ENCODE peak calls at places on chromosome 17, in four cellular contexts. One of them, this sample, is unnamed.
A peak's percentile ranks its signal among the peaks of the same experiment; 100 is the strongest.

GRCh38 chr17:76881966-76882365 is 13.8 kb downstream of the MGAT5B start:
- DNase-seq in GM23248: no peak
- DNase-seq in Karpas-422: no peak
- DNase-seq in HCT116: no peak
- DNase-seq in this sample: no peak

GRCh38 chr17:63276821-63277220 is 169.3 kb downstream of the CYB561 start:
- DNase-seq in GM23248: no peak
- DNase-seq in Karpas-422: no peak
- DNase-seq in HCT116: no peak
- DNase-seq in this sample: no peak

GRCh38 chr17:41599680-41600079 is 12.9 kb downstream of the KRT16 start:
- DNase-seq in GM23248: no peak
- DNase-seq in Karpas-422: no peak
- DNase-seq in HCT116: no peak
- DNase-seq in this sample: no peak

GRCh38 chr17:70947636-70948565 is 778.6 kb downstream of the KCNJ2 start:
- DNase-seq in GM23248: no peak
- DNase-seq in Karpas-422: no peak
- DNase-seq in HCT116: no peak
- DNase-seq in this sample: no peak

GRCh38 chr17:81295031-81295677 is at the start of gene SLC38A10:
- DNase-seq in GM23248: peak; percentile 95
- DNase-seq in Karpas-422: peak; percentile 96
- DNase-seq in HCT116: peak; percentile 73
- DNase-seq in this sample: peak; percentile 93

GRCh38 chr17:74513987-74514631 is 17.2 kb downstream of the CD300LB start:
- DNase-seq in GM23248: peak; percentile 80
- DNase-seq in Karpas-422: peak; percentile 74
- DNase-seq in HCT116: peak; percentile 88
- DNase-seq in this sample: no peak

GRCh38 chr17:76612977-76613851 is 27.6 kb upstream of the ST6GALNAC2 start:
- DNase-seq in GM23248: no peak
- DNase-seq in Karpas-422: peak; percentile 75
- DNase-seq in HCT116: peak; percentile 99
- DNase-seq in this sample: peak; percentile 95

GRCh38 chr17:2815781-2816185 is 19.5 kb downstream of the RAP1GAP2 start:
- DNase-seq in GM23248: no peak
- DNase-seq in Karpas-422: no peak
- DNase-seq in HCT116: no peak
- DNase-seq in this sample: no peak

GRCh38 chr17:65359016-65359415 is 202.4 kb downstream of the AXIN2 start:
- DNase-seq in GM23248: peak; percentile 92
- DNase-seq in Karpas-422: no peak
- DNase-seq in HCT116: peak; percentile 56
- DNase-seq in this sample: peak; percentile 81

GRCh38 chr17:20026960-20027359 is 17.8 kb downstream of the SPECC1 start:
- DNase-seq in GM23248: no peak
- DNase-seq in Karpas-422: no peak
- DNase-seq in HCT116: no peak
- DNase-seq in this sample: no peak

GRCh38 chr17:58096892-58097291 is 13.7 kb downstream of the DYNLL2 start:
- DNase-seq in GM23248: no peak
- DNase-seq in Karpas-422: no peak
- DNase-seq in HCT116: no peak
- DNase-seq in this sample: peak; percentile 35

GRCh38 chr17:43832168-43832975 is 574 bp downstream of the MPP3 start:
- DNase-seq in GM23248: peak; percentile 91
- DNase-seq in Karpas-422: no peak
- DNase-seq in HCT116: no peak
- DNase-seq in this sample: peak; percentile 75

GRCh38 chr17:19290047-19290705 is 53.0 kb downstream of the EPN2 start:
- DNase-seq in GM23248: no peak
- DNase-seq in Karpas-422: no peak
- DNase-seq in HCT116: no peak
- DNase-seq in this sample: no peak

GRCh38 chr17:67246648-67247415 is 1.8 kb upstream of the HELZ start:
- DNase-seq in GM23248: peak; percentile 36
- DNase-seq in Karpas-422: no peak
- DNase-seq in HCT116: peak; percentile 91
- DNase-seq in this sample: peak; percentile 83

GRCh38 chr17:71628306-71628705 is 492.5 kb upstream of the SOX9 start:
- DNase-seq in GM23248: peak; percentile 29
- DNase-seq in Karpas-422: no peak
- DNase-seq in HCT116: no peak
- DNase-seq in this sample: no peak

GRCh38 chr17:50110591-50111349 is 15.6 kb downstream of the PDK2 start:
- DNase-seq in GM23248: no peak
- DNase-seq in Karpas-422: no peak
- DNase-seq in HCT116: no peak
- DNase-seq in this sample: no peak

GRCh38 chr17:50114401-50114800 is 15.6 kb downstream of the SAMD14 start:
- DNase-seq in GM23248: no peak
- DNase-seq in Karpas-422: no peak
- DNase-seq in HCT116: no peak
- DNase-seq in this sample: no peak

GRCh38 chr17:50111687-50112655 is 16.8 kb downstream of the PDK2 start:
- DNase-seq in GM23248: no peak
- DNase-seq in Karpas-422: no peak
- DNase-seq in HCT116: no peak
- DNase-seq in this sample: no peak

GRCh38 chr17:50113624-50114320 is 16.2 kb downstream of the SAMD14 start:
- DNase-seq in GM23248: no peak
- DNase-seq in Karpas-422: no peak
- DNase-seq in HCT116: no peak
- DNase-seq in this sample: no peak

DNA sequence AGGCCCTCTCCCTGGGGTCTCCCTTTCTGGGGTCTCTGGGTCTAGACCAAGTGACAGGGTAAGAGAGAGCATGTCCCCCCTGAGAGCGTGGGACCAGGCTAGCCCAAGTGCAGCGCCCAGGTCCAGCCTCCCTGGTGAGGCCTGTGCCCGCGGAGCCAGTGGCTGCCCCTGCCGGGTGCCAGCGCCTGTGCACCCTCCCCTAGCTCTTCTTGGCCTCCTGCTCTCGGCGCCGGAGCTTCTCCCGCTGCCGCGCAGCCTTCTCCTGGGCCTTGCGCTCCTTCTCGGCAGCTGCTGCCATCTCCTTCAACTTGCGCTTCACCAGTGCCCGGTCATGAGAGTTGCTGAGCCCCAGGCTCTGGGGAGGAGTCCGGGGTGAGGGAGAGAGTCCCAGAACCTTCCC is 17.3 kb downstream of the SAMD14 start:
- DNase-seq in GM23248: no peak
- DNase-seq in Karpas-422: no peak
- DNase-seq in HCT116: no peak
- DNase-seq in this sample: no peak
- H3K9me2 ChIP-seq in GM23248: no peaks in the 10 kb centered on the region
- H3K9me2 ChIP-seq in Karpas-422: no peaks in the 10 kb centered on the region
- H3K9me2 ChIP-seq in HCT116: no peaks in the 10 kb centered on the region
- H3K9me2 ChIP-seq in this sample: no peaks in the 10 kb centered on the region

DNA sequence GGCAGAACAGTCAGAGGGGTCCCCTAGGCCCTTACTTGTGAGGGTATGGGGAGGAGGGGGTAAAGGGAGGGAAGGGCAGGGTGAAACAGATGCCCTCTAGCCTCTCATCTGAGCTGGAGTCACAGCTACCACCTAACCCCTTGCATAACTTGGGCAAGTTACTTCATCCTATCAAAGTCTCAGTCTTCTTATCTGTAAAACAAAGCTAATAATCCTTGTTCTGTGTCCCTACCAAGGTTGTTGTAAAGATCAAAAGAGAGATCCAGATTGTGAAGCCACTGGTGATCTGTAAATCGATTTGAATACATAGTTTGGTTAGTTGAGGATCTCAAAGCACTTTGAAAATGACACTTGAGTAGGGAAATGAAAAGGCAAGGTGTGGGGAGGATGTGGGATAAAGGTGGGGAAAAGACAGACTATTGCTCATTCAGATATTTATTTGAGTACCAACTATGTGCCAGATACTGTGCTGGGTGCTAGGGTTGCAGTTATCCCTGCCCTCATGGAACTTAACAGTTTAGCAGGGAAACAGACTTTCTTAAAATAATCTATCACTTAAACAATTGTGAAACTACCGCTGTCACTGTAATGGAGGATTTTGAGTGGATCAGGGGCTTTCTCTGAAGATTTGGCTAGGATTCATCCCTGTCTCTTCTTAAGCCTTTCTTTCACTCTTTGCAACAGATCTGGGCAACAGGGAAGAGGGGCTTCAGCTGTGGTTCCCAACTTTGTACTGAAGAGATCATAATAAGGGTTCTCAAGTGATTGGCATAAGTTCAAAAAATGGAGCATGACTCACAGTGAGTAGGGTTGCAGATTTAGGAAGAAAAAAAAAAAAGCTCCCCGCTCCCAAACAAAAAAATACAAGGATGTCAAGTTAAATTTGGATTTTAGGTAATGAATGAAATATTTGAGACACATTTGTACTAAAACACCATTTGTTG is 3.0 kb downstream of the HEATR9 start:
- DNase-seq in GM23248: peak; percentile 39
- DNase-seq in Karpas-422: no peak
- DNase-seq in HCT116: no peak
- DNase-seq in this sample: no peak
- H3K9me2 ChIP-seq in GM23248: no peaks in the 10 kb centered on the region
- H3K9me2 ChIP-seq in Karpas-422: no peaks in the 10 kb centered on the region
- H3K9me2 ChIP-seq in HCT116: no peaks in the 10 kb centered on the region
- H3K9me2 ChIP-seq in this sample: no peaks in the 10 kb centered on the region

GRCh38 chr17:61239261-61239660 is 160.4 kb upstream of the TBX2 start:
- DNase-seq in GM23248: no peak
- DNase-seq in Karpas-422: no peak
- DNase-seq in HCT116: no peak
- DNase-seq in this sample: no peak

GRCh38 chr17:61238455-61238933 is 161.1 kb upstream of the TBX2 start:
- DNase-seq in GM23248: no peak
- DNase-seq in Karpas-422: no peak
- DNase-seq in HCT116: no peak
- DNase-seq in this sample: no peak

GRCh38 chr17:61239953-61240352 is 159.7 kb upstream of the TBX2 start:
- DNase-seq in GM23248: no peak
- DNase-seq in Karpas-422: no peak
- DNase-seq in HCT116: no peak
- DNase-seq in this sample: no peak

GRCh38 chr17:61237275-61237674 is 162.4 kb upstream of the TBX2 start:
- DNase-seq in GM23248: no peak
- DNase-seq in Karpas-422: no peak
- DNase-seq in HCT116: no peak
- DNase-seq in this sample: no peak

DNA sequence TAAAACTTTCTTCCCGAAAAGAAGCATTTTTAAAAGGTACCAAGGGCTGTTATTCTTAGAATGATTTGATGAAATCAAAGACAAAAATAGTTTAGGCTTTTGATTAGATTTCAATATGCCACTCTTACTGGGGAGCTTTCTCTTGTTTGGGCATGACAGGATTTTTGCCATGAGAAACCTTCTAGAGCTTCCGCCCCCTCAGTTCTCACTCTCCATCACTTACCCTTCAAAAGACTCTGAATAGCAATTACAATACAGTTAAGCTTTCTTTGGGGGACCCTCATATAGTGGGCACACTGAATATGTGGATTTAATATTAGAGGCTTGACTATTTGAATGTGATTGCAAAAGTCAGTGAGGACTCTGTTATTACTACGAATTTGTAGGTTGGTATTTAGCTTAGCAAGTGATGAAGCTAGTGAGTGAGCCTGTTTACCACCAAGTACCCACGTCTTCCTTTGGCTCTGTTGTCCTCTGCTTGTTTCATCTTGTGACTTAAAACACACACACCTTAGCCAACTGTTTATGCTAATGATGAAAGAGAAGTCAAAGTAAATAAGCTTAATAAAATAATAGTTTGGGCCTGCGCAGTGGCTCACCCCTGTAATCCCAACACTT is 158.7 kb upstream of the TBX2 start:
- DNase-seq in GM23248: no peak
- DNase-seq in Karpas-422: no peak
- DNase-seq in HCT116: no peak
- DNase-seq in this sample: no peak
- H3K9me2 ChIP-seq in GM23248: no peaks in the 10 kb centered on the region
- H3K9me2 ChIP-seq in Karpas-422: no peaks in the 10 kb centered on the region
- H3K9me2 ChIP-seq in HCT116: no peaks in the 10 kb centered on the region
- H3K9me2 ChIP-seq in this sample: no peaks in the 10 kb centered on the region

GRCh38 chr17:78332991-78333390 is 26.9 kb downstream of the SOCS3 start:
- DNase-seq in GM23248: no peak
- DNase-seq in Karpas-422: no peak
- DNase-seq in HCT116: no peak
- DNase-seq in this sample: no peak
- H3K9me2 ChIP-seq in GM23248: no peaks in the 10 kb centered on the region
- H3K9me2 ChIP-seq in Karpas-422: no peaks in the 10 kb centered on the region
- H3K9me2 ChIP-seq in HCT116: no peaks in the 10 kb centered on the region
- H3K9me2 ChIP-seq in this sample: no peaks in the 10 kb centered on the region

GRCh38 chr17:34756670-34757021 is 177.3 kb downstream of the TMEM132E start:
- DNase-seq in GM23248: peak; percentile 55
- DNase-seq in Karpas-422: no peak
- DNase-seq in HCT116: no peak
- DNase-seq in this sample: no peak
- H3K9me2 ChIP-seq in GM23248: no peaks in the 10 kb centered on the region
- H3K9me2 ChIP-seq in Karpas-422: no peaks in the 10 kb centered on the region
- H3K9me2 ChIP-seq in HCT116: no peaks in the 10 kb centered on the region
- H3K9me2 ChIP-seq in this sample: no peaks in the 10 kb centered on the region

DNA sequence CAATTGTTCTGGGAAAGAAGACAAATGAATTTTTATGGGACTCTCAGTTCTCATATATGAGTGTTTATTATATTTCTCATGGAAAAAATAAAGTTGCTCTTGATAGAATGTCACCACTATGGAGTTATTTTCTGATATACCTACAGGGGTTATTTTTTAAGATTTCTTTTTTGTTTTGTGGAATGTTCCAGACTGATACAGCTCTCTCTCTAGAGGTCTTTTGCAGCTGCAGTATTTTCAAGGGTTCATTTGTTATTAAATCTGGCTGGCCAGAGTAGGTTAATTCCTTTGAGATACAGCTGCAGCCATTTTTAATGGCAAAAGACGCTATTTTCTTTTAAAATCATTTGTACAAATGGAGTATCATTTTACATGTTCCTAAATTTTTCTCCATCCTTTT is 100.7 kb downstream of the ABCA8 start:
- DNase-seq in GM23248: no peak
- DNase-seq in Karpas-422: no peak
- DNase-seq in HCT116: no peak
- DNase-seq in this sample: no peak
- H3K9me2 ChIP-seq in GM23248: no peaks in the 10 kb centered on the region
- H3K9me2 ChIP-seq in Karpas-422: no peaks in the 10 kb centered on the region
- H3K9me2 ChIP-seq in HCT116: no peaks in the 10 kb centered on the region
- H3K9me2 ChIP-seq in this sample: no peaks in the 10 kb centered on the region

GRCh38 chr17:36889955-36890354 is 47.3 kb upstream of the LHX1 start:
- DNase-seq in GM23248: no peak
- DNase-seq in Karpas-422: no peak
- DNase-seq in HCT116: no peak
- DNase-seq in this sample: no peak
- H3K9me2 ChIP-seq in GM23248: no peaks in the 10 kb centered on the region
- H3K9me2 ChIP-seq in Karpas-422: no peaks in the 10 kb centered on the region
- H3K9me2 ChIP-seq in HCT116: no peaks in the 10 kb centered on the region
- H3K9me2 ChIP-seq in this sample: no peaks in the 10 kb centered on the region

This sample was measured in PC-9.